ENCODE peak calls at places on chromosomes 13 and 19, in nine cellular contexts. One of them, this sample, is unnamed.

GRCh38 chr13:21913010-21913409 is 242.1 kb downstream of the FGF9 start:
- DNase-seq in H7: peak
- DNase-seq in hepatic stellate cell: no peak
- DNase-seq in WTC11: peak
- DNase-seq in occipital lobe: no peak
- DNase-seq in SK-MEL-5: peak
- DNase-seq in activated effector memory CD4-positive, alpha-beta T cell treated with anti-CD3 and anti-CD28 coated beads, Interleukin-2, amount 50 U/mL, for 16 hours: no peak
- DNase-seq in germinal center: no peak
- DNase-seq in HS-27A: no peak
- DNase-seq in this sample: peak

GRCh38 chr19:32199501-32200040 is 145.8 kb upstream of the ZNF507 start:
- DNase-seq in SK-MEL-5: no peak
- DNase-seq in WTC11: no peak
- DNase-seq in activated effector memory CD4-positive, alpha-beta T cell treated with anti-CD3 and anti-CD28 coated beads, Interleukin-2, amount 50 U/mL, for 16 hours: no peak
- DNase-seq in H7: no peak
- DNase-seq in occipital lobe: no peak
- DNase-seq in HS-27A: no peak
- DNase-seq in hepatic stellate cell: no peak
- DNase-seq in germinal center: no peak
- DNase-seq in this sample: no peak

GRCh38 chr13:43107780-43108179 is 84.4 kb downstream of the DNAJC15 start:
- DNase-seq in WTC11: no peak
- DNase-seq in SK-MEL-5: no peak
- DNase-seq in occipital lobe: no peak
- DNase-seq in activated effector memory CD4-positive, alpha-beta T cell treated with anti-CD3 and anti-CD28 coated beads, Interleukin-2, amount 50 U/mL, for 16 hours: no peak
- DNase-seq in hepatic stellate cell: no peak
- DNase-seq in HS-27A: no peak
- DNase-seq in germinal center: no peak
- DNase-seq in H7: no peak
- DNase-seq in this sample: no peak

GRCh38 chr13:110063490-110063889 is 243.5 kb downstream of the COL4A1 start:
- DNase-seq in SK-MEL-5: no peak
- DNase-seq in activated effector memory CD4-positive, alpha-beta T cell treated with anti-CD3 and anti-CD28 coated beads, Interleukin-2, amount 50 U/mL, for 16 hours: no peak
- DNase-seq in occipital lobe: no peak
- DNase-seq in WTC11: no peak
- DNase-seq in hepatic stellate cell: no peak
- DNase-seq in H7: no peak
- DNase-seq in HS-27A: no peak
- DNase-seq in germinal center: no peak
- DNase-seq in this sample: no peak

GRCh38 chr13:91017031-91017668 is 330.3 kb upstream of the MIR17HG start:
- DNase-seq in activated effector memory CD4-positive, alpha-beta T cell treated with anti-CD3 and anti-CD28 coated beads, Interleukin-2, amount 50 U/mL, for 16 hours: no peak
- DNase-seq in SK-MEL-5: peak
- DNase-seq in germinal center: peak
- DNase-seq in WTC11: peak
- DNase-seq in occipital lobe: peak
- DNase-seq in hepatic stellate cell: peak
- DNase-seq in HS-27A: peak
- DNase-seq in H7: peak
- DNase-seq in this sample: peak

GRCh38 chr13:44159633-44160279 is 213.9 kb upstream of the SERP2 start:
- DNase-seq in hepatic stellate cell: no peak
- DNase-seq in WTC11: no peak
- DNase-seq in germinal center: no peak
- DNase-seq in HS-27A: no peak
- DNase-seq in H7: no peak
- DNase-seq in activated effector memory CD4-positive, alpha-beta T cell treated with anti-CD3 and anti-CD28 coated beads, Interleukin-2, amount 50 U/mL, for 16 hours: no peak
- DNase-seq in SK-MEL-5: no peak
- DNase-seq in occipital lobe: peak
- DNase-seq in this sample: no peak

GRCh38 chr13:48142437-48142836 is 47.5 kb upstream of the MED4 start:
- DNase-seq in WTC11: no peak
- DNase-seq in germinal center: no peak
- DNase-seq in HS-27A: no peak
- DNase-seq in occipital lobe: no peak
- DNase-seq in H7: no peak
- DNase-seq in SK-MEL-5: no peak
- DNase-seq in hepatic stellate cell: no peak
- DNase-seq in activated effector memory CD4-positive, alpha-beta T cell treated with anti-CD3 and anti-CD28 coated beads, Interleukin-2, amount 50 U/mL, for 16 hours: no peak
- DNase-seq in this sample: no peak

GRCh38 chr13:45882626-45883025 is 31.1 kb upstream of the SIAH3 start:
- DNase-seq in hepatic stellate cell: no peak
- DNase-seq in SK-MEL-5: no peak
- DNase-seq in H7: no peak
- DNase-seq in germinal center: no peak
- DNase-seq in HS-27A: no peak
- DNase-seq in activated effector memory CD4-positive, alpha-beta T cell treated with anti-CD3 and anti-CD28 coated beads, Interleukin-2, amount 50 U/mL, for 16 hours: no peak
- DNase-seq in WTC11: no peak
- DNase-seq in occipital lobe: no peak
- DNase-seq in this sample: no peak

GRCh38 chr19:4338441-4339350 is at the start of gene STAP2:
- DNase-seq in HS-27A: no peak
- DNase-seq in hepatic stellate cell: no peak
- DNase-seq in SK-MEL-5: peak
- DNase-seq in activated effector memory CD4-positive, alpha-beta T cell treated with anti-CD3 and anti-CD28 coated beads, Interleukin-2, amount 50 U/mL, for 16 hours: no peak
- DNase-seq in germinal center: no peak
- DNase-seq in H7: peak
- DNase-seq in WTC11: peak
- DNase-seq in occipital lobe: no peak
- DNase-seq in this sample: peak

GRCh38 chr19:33818426-33818825 is 21.8 kb downstream of the KCTD15 start:
- DNase-seq in germinal center: no peak
- DNase-seq in hepatic stellate cell: no peak
- DNase-seq in HS-27A: no peak
- DNase-seq in occipital lobe: no peak
- DNase-seq in H7: peak
- DNase-seq in WTC11: no peak
- DNase-seq in SK-MEL-5: no peak
- DNase-seq in activated effector memory CD4-positive, alpha-beta T cell treated with anti-CD3 and anti-CD28 coated beads, Interleukin-2, amount 50 U/mL, for 16 hours: peak
- DNase-seq in this sample: no peak

GRCh38 chr19:32397736-32398135 is 7.8 kb upstream of the DPY19L3 start:
- DNase-seq in activated effector memory CD4-positive, alpha-beta T cell treated with anti-CD3 and anti-CD28 coated beads, Interleukin-2, amount 50 U/mL, for 16 hours: no peak
- DNase-seq in WTC11: no peak
- DNase-seq in HS-27A: peak
- DNase-seq in H7: no peak
- DNase-seq in germinal center: no peak
- DNase-seq in hepatic stellate cell: peak
- DNase-seq in occipital lobe: no peak
- DNase-seq in SK-MEL-5: no peak
- DNase-seq in this sample: no peak

GRCh38 chr19:41883821-41884733 is 1.1 kb downstream of the ARHGEF1 start:
- DNase-seq in hepatic stellate cell: peak
- DNase-seq in H7: peak
- DNase-seq in WTC11: peak
- DNase-seq in SK-MEL-5: peak
- DNase-seq in germinal center: peak
- DNase-seq in HS-27A: peak
- DNase-seq in occipital lobe: peak
- DNase-seq in activated effector memory CD4-positive, alpha-beta T cell treated with anti-CD3 and anti-CD28 coated beads, Interleukin-2, amount 50 U/mL, for 16 hours: peak
- DNase-seq in this sample: peak